ENCODE peak calls at places on chromosomes 4 and X, in eight cellular contexts. W is epithelial cell of prostate; I is AG08395; K is stromal cell of bone marrow; R is activated T-helper 1 cell treated with anti-CD3 and anti-CD28 coated beads, Interleukin-12 subunit alpha, Interleukin-12 subunit beta, Interleukin-2, Interleukin-4 antibody, amounts not matched to agents 30 ng/mL and 10 ng/mL and 1 ng/mL, durations not matched to agents 14 hours and 24 hours and 36 hours; N is left ventricle myocardium superior; T is chondrocyte; G is iris pigment epithelial cell. O is an unnamed sample.

GRCh38 chr4:184882276-184882675 is 56.5 kb upstream of the ACSL1 start:
- DNase-seq in N (no peak), W (no peak), R (no peak), G (no peak), I (no peak), K (no peak), T (no peak), O (no peak)

GRCh38 chr4:150769235-150769634 is 187.3 kb downstream of the MAB21L2 start:
- DNase-seq in I (peak), N (no peak), G (peak), W (peak), T (no peak), R (no peak), K (peak), O (peak)

GRCh38 chr4:80540785-80541469 is 205.4 kb downstream of the CFAP299 start:
- DNase-seq in R (no peak), W (no peak), I (peak), T (no peak), G (no peak), N (no peak), K (no peak), O (peak)

GRCh38 chrX:46444011-46444410 is 101.2 kb downstream of the ZNF674 start:
- DNase-seq in R (no peak), W (peak), K (peak), I (peak), N (no peak), T (no peak), G (peak), O (peak)

GRCh38 chr4:6208416-6208815 is 8.1 kb upstream of the JAKMIP1 start:
- DNase-seq in N (no peak), R (no peak), I (no peak), K (no peak), T (no peak), W (no peak), G (no peak), O (no peak)

GRCh38 chr4:145034727-145035211 is 63.2 kb downstream of the ANAPC10 start:
- DNase-seq in K (peak), T (no peak), N (no peak), I (peak), G (peak), W (peak), R (no peak), O (peak)

GRCh38 chrX:26922278-26922677 is 540.9 kb downstream of the PPP4R3C start:
- DNase-seq in R (no peak), N (no peak), T (no peak), W (no peak), K (peak), G (peak), I (no peak), O (no peak)

GRCh38 chrX:90012395-90012794 is 90.7 kb downstream of the TGIF2LX start:
- DNase-seq in I (no peak), K (no peak), G (no peak), W (no peak), N (no peak), T (no peak), R (no peak), O (no peak)

GRCh38 chr4:112736718-112737135 is 99.8 kb downstream of the LARP7 start:
- DNase-seq in I (no peak), W (no peak), T (no peak), R (no peak), N (no peak), K (no peak), G (no peak), O (no peak)

GRCh38 chr4:165991325-165992180 is 118.5 kb downstream of the TLL1 start:
- DNase-seq in T (no peak), G (peak), I (no peak), W (no peak), N (no peak), R (no peak), K (no peak), O (peak)

GRCh38 chr4:80963051-80963450 is 67.5 kb upstream of the BMP3 start:
- DNase-seq in N (no peak), I (no peak), T (no peak), R (no peak), W (peak), G (peak), K (peak), O (no peak)

GRCh38 chr4:156732634-156733033 is 239.0 kb downstream of the PDGFC start:
- DNase-seq in G (no peak), W (no peak), N (no peak), T (no peak), I (no peak), K (no peak), R (no peak), O (no peak)

GRCh38 chr4:47505666-47506065 is 20.6 kb downstream of the ATP10D start:
- DNase-seq in N (no peak), T (no peak), R (no peak), K (no peak), W (no peak), I (no peak), G (no peak), O (peak)

GRCh38 chr4:185914583-185915199 is 102.7 kb upstream of the SORBS2 start:
- DNase-seq in T (no peak), W (no peak), I (no peak), R (no peak), G (peak), K (peak), N (no peak), O (no peak)

GRCh38 chrX:153818571-153819397 is 11.6 kb downstream of the PDZD4 start:
- DNase-seq in W (no peak), R (peak), G (no peak), K (no peak), I (peak), N (peak), T (peak), O (no peak)

GRCh38 chrX:135927897-135928296 is 34.4 kb downstream of the SAGE1 start:
- DNase-seq in N (no peak), R (no peak), W (no peak), I (no peak), G (no peak), T (no peak), K (no peak), O (no peak)

GRCh38 chr4:24497221-24497620 is 87.1 kb downstream of the DHX15 start:
- DNase-seq in G (no peak), N (no peak), W (no peak), I (no peak), T (no peak), K (peak), R (no peak), O (no peak)

O was measured in AG09319.